ENCODE peak calls at places on chromosomes 2 and 18, in nine cellular contexts. P is NCI-H1694; Z is ascending aorta; L is AG04449; D is GM12892; B is stimulated activated CD4-positive, alpha-beta T cell treated with anti-CD3 and anti-CD28 coated beads, Interleukin-1b, Interleukin-23, amount 100 ng/mL, for 24 hours; V is cardiac fibroblast; S is effector CD4-positive, alpha-beta T cell; A is Daoy. U is an unnamed sample.
A peak's percentile ranks its signal among the peaks of the same experiment; 100 is the strongest.

GRCh38 chr2:240390091-240391073 is 45.1 kb upstream of the GPC1 start:
- DNase-seq in P (no peak), Z (no peak), L (no peak), D (no peak), B (no peak), V (no peak), S (no peak), A (no peak), U (no peak)

GRCh38 chr2:132415256-132416079 is 1.1 kb upstream of the GPR39 start:
- DNase-seq in P (peak; percentile 45), Z (no peak), L (no peak), D (no peak), B (no peak), V (peak; percentile 47), S (no peak), A (peak; percentile 8), U (peak; percentile 67)

GRCh38 chr2:70607121-70607551 is 53.5 kb upstream of the TGFA start:
- DNase-seq in P (no peak), Z (no peak), L (no peak), D (no peak), B (no peak), V (no peak), S (no peak), A (peak; percentile 42), U (no peak)

GRCh38 chr2:175131252-175131651 is 36.8 kb downstream of the ATF2 start:
- DNase-seq in P (no peak), Z (no peak), L (no peak), D (no peak), B (no peak), V (no peak), S (no peak), A (no peak), U (no peak)

GRCh38 chr2:240290432-240291336 is 144.8 kb upstream of the GPC1 start:
- DNase-seq in P (no peak), Z (no peak), L (no peak), D (no peak), B (no peak), V (no peak), S (no peak), A (no peak), U (no peak)

GRCh38 chr18:361941-362913 is 94.4 kb upstream of the THOC1 start:
- DNase-seq in P (no peak), Z (no peak), L (peak; percentile 96), D (no peak), B (no peak), V (peak; percentile 56), S (no peak), A (peak; percentile 83), U (peak; percentile 56)

GRCh38 chr2:232522014-232522854 is 2.0 kb downstream of the PRSS56 start:
- DNase-seq in P (peak; percentile 13), Z (no peak), L (no peak), D (peak; percentile 90), B (peak; percentile 68), V (peak; percentile 26), S (peak; percentile 63), A (peak; percentile 45), U (peak; percentile 14)

GRCh38 chr2:101820519-101820918 is 123.0 kb downstream of the MAP4K4 start:
- DNase-seq in P (no peak), Z (no peak), L (peak; percentile 49), D (no peak), B (no peak), V (peak; percentile 83), S (no peak), A (peak; percentile 83), U (peak; percentile 82)